ENCODE peak calls at places on chromosomes 6 and 20, in eight cellular contexts. P is testis; G is psoas muscle; H is PC-3; F is thoracic aorta; V is naive thymus-derived CD4-positive, alpha-beta T cell; X is gastrocnemius medialis; I is fibroblast of lung. T is an unnamed sample. For H3K4me1, the result is how much of the 10 kb centered on the place peaks cover.

GRCh38 chr6:165183071-165183470 is 126.3 kb downstream of the C6orf118 start:
- DNase-seq in P (no peak), G (no peak), H (no peak), F (no peak), V (no peak), X (no peak), I (no peak), T (no peak)

GRCh38 chr6:139109558-139109957 is 25.3 kb upstream of the HECA start:
- DNase-seq in P (peak), G (no peak), H (peak), F (no peak), V (no peak), X (no peak), I (peak), T (no peak)

GRCh38 chr6:17847203-17847602 is 140.2 kb downstream of the KIF13A start:
- DNase-seq in P (no peak), G (no peak), H (no peak), F (no peak), V (no peak), X (no peak), I (no peak), T (no peak)

GRCh38 chr6:63496388-63496804 is 75.9 kb upstream of the LOC128125822 start:
- DNase-seq in P (no peak), G (no peak), H (peak), F (no peak), V (no peak), X (no peak), I (no peak), T (no peak)

GRCh38 chr6:85130743-85131142 is 319.1 kb upstream of the NT5E start:
- DNase-seq in P (no peak), G (no peak), H (no peak), F (no peak), V (no peak), X (no peak), I (no peak), T (no peak)

GRCh38 chr6:11333292-11333849 is 100.9 kb upstream of the NEDD9 start:
- DNase-seq in P (no peak), G (no peak), H (no peak), F (no peak), V (no peak), X (no peak), I (no peak), T (no peak)

GRCh38 chr20:58640446-58640845 is 10.6 kb upstream of the STX16 start:
- DNase-seq in P (no peak), G (no peak), H (peak), F (no peak), V (no peak), X (no peak), I (peak), T (no peak)

GRCh38 chr20:42775037-42775436 is 414.7 kb downstream of the PTPRT start:
- DNase-seq in P (no peak), G (no peak), H (no peak), F (no peak), V (no peak), X (no peak), I (no peak), T (no peak)

GRCh38 chr6:91387290-91388062 is 800.6 kb upstream of the MAP3K7 start:
- DNase-seq in P (no peak), G (no peak), H (no peak), F (no peak), V (no peak), X (no peak), I (no peak), T (no peak)

GRCh38 chr6:11918739-11919605 is 93.1 kb upstream of the HIVEP1 start:
- DNase-seq in P (no peak), G (no peak), H (no peak), F (no peak), V (no peak), X (no peak), I (peak), T (peak)

GRCh38 chr20:50635676-50636600 is 55.4 kb downstream of the RIPOR3 start:
- DNase-seq in P (peak), G (peak), H (peak), F (no peak), V (peak), X (peak), I (peak), T (peak)

DNA sequence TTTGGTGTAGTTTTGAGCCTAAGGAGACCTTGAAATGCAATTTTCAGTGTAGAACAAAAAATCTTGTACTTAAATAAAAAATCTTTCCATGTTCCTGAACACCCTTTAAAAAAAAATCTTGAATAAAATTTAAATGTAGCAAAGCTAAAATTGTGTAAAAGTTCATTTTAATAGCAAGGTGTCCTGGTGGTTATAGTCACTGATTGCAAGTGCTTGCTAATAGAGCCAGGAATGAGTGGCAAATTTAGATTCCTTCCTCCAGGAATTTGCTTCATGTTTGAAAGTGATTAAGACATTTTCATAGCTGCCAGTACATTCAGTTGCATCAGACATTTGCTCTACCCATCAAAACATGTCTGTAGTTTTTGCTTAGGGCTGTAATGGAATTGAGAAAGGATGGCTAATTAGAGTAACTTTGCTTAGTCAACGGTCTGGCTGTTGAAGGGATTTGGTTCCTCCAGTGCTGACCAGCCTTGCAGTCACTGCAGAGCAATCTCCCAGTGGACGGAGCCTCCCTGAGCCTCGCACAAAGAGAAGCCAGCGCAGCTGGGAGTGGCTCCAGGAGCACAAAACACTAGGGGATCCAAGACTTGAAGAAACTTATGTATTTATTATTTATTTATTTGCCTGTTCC is 36.5 kb downstream of the AKAP12 start:
- DNase-seq in P (no peak), G (peak), H (no peak), F (no peak), V (no peak), X (no peak), I (peak), T (peak)
- H3K4me1 ChIP-seq in P (under half), G (under half), H (under half), F (under half), V (under half), X (under half), I (under half), T (under half)

GRCh38 chr6:97427648-97428047 is 144.6 kb upstream of the MMS22L start:
- DNase-seq in P (no peak), G (no peak), H (no peak), F (no peak), V (no peak), X (no peak), I (no peak), T (no peak)

GRCh38 chr6:97423190-97423589 is 140.2 kb upstream of the MMS22L start:
- DNase-seq in P (no peak), G (no peak), H (no peak), F (no peak), V (no peak), X (no peak), I (no peak), T (no peak)

DNA sequence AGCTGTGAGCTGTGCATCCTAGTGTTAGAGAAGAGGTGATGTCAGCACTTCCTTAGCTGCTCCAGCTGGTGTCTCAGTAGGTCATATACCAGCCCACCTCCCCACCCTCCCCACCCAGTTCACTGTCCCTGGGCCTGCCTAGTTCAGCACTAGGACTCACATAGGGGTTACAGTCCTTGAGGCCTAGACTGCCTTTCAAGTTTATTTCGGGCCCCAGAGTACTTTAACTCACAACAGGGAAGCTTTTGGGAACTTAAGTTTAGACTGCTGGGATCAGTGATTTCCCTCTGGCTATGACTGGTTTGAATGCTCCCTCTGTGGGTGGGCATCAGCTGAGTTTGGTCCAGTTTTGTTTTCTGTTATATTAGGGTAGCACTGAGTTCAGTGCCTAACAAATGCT is 139.2 kb upstream of the MMS22L start:
- DNase-seq in P (no peak), G (no peak), H (no peak), F (no peak), V (no peak), X (no peak), I (no peak), T (no peak)
- H3K4me1 ChIP-seq in P (under half), G (under half), H (under half), F (under half), V (under half), X (under half), I (under half), T (under half)

GRCh38 chr6:35051393-35051792 is 89.7 kb downstream of the TCP11 start:
- DNase-seq in P (no peak), G (no peak), H (no peak), F (no peak), V (no peak), X (no peak), I (no peak), T (no peak)
- H3K4me1 ChIP-seq in P (half or more), G (under half), H (under half), F (half or more), V (under half), X (under half), I (under half), T (half or more)

GRCh38 chr6:42420741-42421140 is 31.0 kb downstream of the TRERF1 start:
- DNase-seq in P (no peak), G (no peak), H (no peak), F (no peak), V (no peak), X (no peak), I (no peak), T (no peak)

GRCh38 chr6:42423244-42423643 is 28.5 kb downstream of the TRERF1 start:
- DNase-seq in P (no peak), G (no peak), H (no peak), F (no peak), V (no peak), X (no peak), I (no peak), T (no peak)

GRCh38 chr6:42419490-42420280 is 32.0 kb downstream of the TRERF1 start:
- DNase-seq in P (no peak), G (no peak), H (no peak), F (no peak), V (no peak), X (no peak), I (no peak), T (no peak)

GRCh38 chr6:42417641-42418112 is 34.0 kb downstream of the TRERF1 start:
- DNase-seq in P (no peak), G (no peak), H (no peak), F (no peak), V (peak), X (no peak), I (peak), T (no peak)

GRCh38 chr6:42418739-42419138 is 33.0 kb downstream of the TRERF1 start:
- DNase-seq in P (no peak), G (no peak), H (no peak), F (no peak), V (no peak), X (no peak), I (no peak), T (no peak)
- H3K4me1 ChIP-seq in P (under half), G (under half), H (under half), F (under half), V (under half), X (under half), I (under half), T (under half)

T was measured in adipocyte.